ENCODE peak calls at places on chromosomes 3 and 15, in eight cellular contexts. I, J, C, F, T, K, G and D are unnamed samples.

GRCh38 chr3:18968120-18968519 is 180.2 kb upstream of the KCNH8 start:
- DNase-seq in G (no peak), C (no peak), F (no peak), J (no peak), K (no peak), I (no peak), T (no peak), D (no peak)

GRCh38 chr3:128415773-128416577 is 50.7 kb downstream of the DNAJB8 start:
- DNase-seq in G (peak; percentile 74), K (no peak), J (no peak), F (no peak), C (no peak), T (no peak), I (no peak), D (no peak)

GRCh38 chr15:31393441-31394091 is 66.9 kb downstream of the KLF13 start:
- DNase-seq in F (peak; percentile 68), C (no peak), T (no peak), I (no peak), G (peak; percentile 82), J (peak; percentile 89), K (no peak), D (no peak)

GRCh38 chr3:82144811-82145210 is 383.4 kb upstream of the GBE1 start:
- DNase-seq in K (no peak), T (no peak), I (no peak), C (no peak), J (no peak), F (no peak), G (no peak), D (no peak)

GRCh38 chr15:60511351-60512157 is 32.6 kb upstream of the ICE2 start:
- DNase-seq in K (no peak), C (no peak), G (peak; percentile 21), T (no peak), J (no peak), I (no peak), F (no peak), D (no peak)

GRCh38 chr3:155859859-155860258 is 5.6 kb upstream of the SLC33A1 start:
- DNase-seq in K (peak; percentile 44), J (no peak), T (no peak), G (no peak), C (no peak), I (no peak), F (no peak), D (peak; percentile 45)

GRCh38 chr3:36695769-36696137 is 68.6 kb downstream of the DCLK3 start:
- DNase-seq in I (no peak), F (no peak), G (no peak), K (no peak), C (no peak), T (no peak), J (no peak), D (no peak)

GRCh38 chr3:107928084-107928445 is 162.8 kb downstream of the CD47 start:
- DNase-seq in J (no peak), C (no peak), F (no peak), K (no peak), I (no peak), T (no peak), G (no peak), D (peak; percentile 18)

GRCh38 chr3:70999730-71000129 is 583.8 kb downstream of the FOXP1 start:
- DNase-seq in I (no peak), F (no peak), G (no peak), T (no peak), J (no peak), C (no peak), K (no peak), D (no peak)

GRCh38 chr3:179898024-179898423 is 138.7 kb downstream of the PEX5L start:
- DNase-seq in G (no peak), J (no peak), C (no peak), T (no peak), I (no peak), K (peak; percentile 23), F (no peak), D (peak; percentile 42)

GRCh38 chr3:156587767-156588069 is 32.8 kb upstream of the SSR3 start:
- DNase-seq in J (no peak), C (no peak), F (no peak), G (no peak), I (no peak), T (no peak), K (no peak), D (no peak)

GRCh38 chr3:70233112-70233511 is 79.3 kb downstream of the MDFIC2 start:
- DNase-seq in J (no peak), I (no peak), G (no peak), F (no peak), C (no peak), K (no peak), T (no peak), D (no peak)

GRCh38 chr3:42387802-42388651 is 22.4 kb downstream of the LYZL4 start:
- DNase-seq in J (no peak), I (no peak), G (no peak), F (no peak), C (no peak), T (no peak), K (no peak), D (no peak)

GRCh38 chr3:171874879-171875278 is 31.7 kb downstream of the TMEM212 start:
- DNase-seq in G (no peak), C (no peak), I (no peak), J (no peak), T (no peak), K (no peak), F (no peak), D (no peak)

GRCh38 chr15:50134524-50135024 is 15.5 kb upstream of the ATP8B4 start:
- DNase-seq in C (no peak), K (no peak), J (no peak), I (no peak), G (no peak), T (no peak), F (no peak), D (peak; percentile 80)

GRCh38 chr3:17078885-17079465 is 194.2 kb downstream of the PLCL2 start:
- DNase-seq in T (no peak), K (no peak), F (no peak), G (no peak), I (no peak), C (no peak), J (no peak), D (no peak)

GRCh38 chr15:67850995-67851535 is 11.2 kb upstream of the RNU6-1 start:
- DNase-seq in J (no peak), I (no peak), K (peak; percentile 51), G (no peak), T (no peak), F (peak; percentile 75), C (no peak), D (no peak)

GRCh38 chr15:84862214-84862975 is 22.1 kb upstream of the SLC28A1 start:
- DNase-seq in T (no peak), K (peak; percentile 23), C (no peak), F (no peak), G (no peak), J (no peak), I (no peak), D (peak; percentile 32)

GRCh38 chr15:53401503-53401902 is 358.0 kb downstream of the WDR72 start:
- DNase-seq in G (no peak), I (no peak), F (no peak), T (no peak), K (no peak), J (no peak), C (no peak), D (no peak)

GRCh38 chr15:80620931-80621330 is 74.2 kb upstream of the ABHD17C start:
- DNase-seq in J (no peak), G (no peak), F (no peak), T (no peak), K (no peak), C (no peak), I (no peak), D (no peak)

GRCh38 chr3:18670755-18671154 is 245.6 kb upstream of the SATB1 start:
- DNase-seq in T (no peak), K (no peak), I (no peak), G (no peak), C (no peak), F (no peak), J (no peak), D (no peak)

GRCh38 chr15:101501703-101502373 is 12.3 kb upstream of the PCSK6 start:
- DNase-seq in C (peak; percentile 48), F (no peak), G (no peak), I (no peak), T (no peak), K (peak; percentile 66), J (peak; percentile 86), D (peak; percentile 51)
- TF ChIP-seq CTCF in C (peak; percentile 54), F (peak; percentile 19), G (peak; percentile 45), I (peak; percentile 6), T (peak; percentile 27), K (peak; percentile 89), J (peak; percentile 36), D (peak; percentile 76)

GRCh38 chr3:122306622-122306953 is 18.5 kb upstream of the CSTA start:
- DNase-seq in I (no peak), J (no peak), F (no peak), T (no peak), G (no peak), K (no peak), C (no peak), D (no peak)
- TF ChIP-seq EP300 in I (no peak), J (no peak), F (no peak), T (no peak), G (no peak), K (no peak), C (no peak), D (no peak)

DNA sequence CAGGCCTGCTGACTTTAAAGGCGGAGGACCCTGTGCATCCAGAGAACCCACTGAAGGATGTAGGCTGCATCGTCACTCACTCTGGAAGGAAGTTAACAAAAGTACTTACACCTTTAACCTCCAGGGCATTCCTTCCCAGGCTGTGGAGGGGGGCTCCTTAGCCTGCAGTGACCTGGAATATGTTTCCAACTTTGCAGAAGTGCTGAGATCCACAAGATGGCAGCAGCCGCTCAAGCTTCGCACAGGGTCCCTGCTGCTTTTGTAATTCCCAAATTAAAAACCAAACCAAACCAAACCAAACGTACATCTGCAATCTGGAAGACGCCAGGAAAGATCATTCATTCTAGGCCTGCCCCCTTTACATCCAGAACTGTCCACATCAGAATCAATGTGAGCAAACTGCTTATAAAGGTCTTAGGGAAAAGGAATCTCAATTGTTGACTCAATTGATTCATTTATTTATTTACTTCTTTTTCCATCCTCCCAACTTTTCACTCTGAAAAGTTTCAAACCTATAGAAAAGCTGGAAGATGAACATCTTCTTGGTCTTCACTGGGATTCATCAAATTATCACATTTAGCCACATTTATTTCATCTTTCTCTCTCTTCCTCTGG is 70.5 kb upstream of the KLHL25 start:
- DNase-seq in J (no peak), C (no peak), G (no peak), F (no peak), I (no peak), K (peak; percentile 11), T (no peak), D (peak; percentile 80)
- TF ChIP-seq CTCF in J (peak; percentile 44), C (peak; percentile 43), G (peak; percentile 22), F (no peak), I (no peak), K (peak; percentile 81), T (peak; percentile 45), D (peak; percentile 93)

GRCh38 chr3:120853416-120853815 is 54.6 kb upstream of the STXBP5L start:
- DNase-seq in J (no peak), T (no peak), G (peak; percentile 33), C (no peak), K (no peak), F (no peak), I (no peak), D (no peak)

GRCh38 chr3:120855665-120856437 is 52.2 kb upstream of the STXBP5L start:
- DNase-seq in I (peak; percentile 91), J (no peak), T (no peak), K (no peak), F (peak; percentile 85), C (no peak), G (peak; percentile 18), D (peak; percentile 41)

GRCh38 chr3:120854908-120855526 is 53.0 kb upstream of the STXBP5L start:
- DNase-seq in T (no peak), J (no peak), C (no peak), G (no peak), K (no peak), F (no peak), I (no peak), D (no peak)

GRCh38 chr3:120858501-120858900 is 49.5 kb upstream of the STXBP5L start:
- DNase-seq in J (no peak), G (no peak), T (no peak), F (no peak), K (no peak), C (no peak), I (no peak), D (no peak)
- TF ChIP-seq EP300 in J (no peak), G (no peak), T (no peak), F (no peak), K (no peak), C (no peak), I (no peak), D (no peak)